ENCODE peak calls at places on chromosomes 3 and 15, in five cellular contexts. D is stimulated activated CD4-positive, alpha-beta T cell treated with anti-CD3 and anti-CD28 coated beads, Interleukin-1b, Interleukin-23, amount 100 ng/mL, for 24 hours; O is activated CD8-positive, alpha-beta memory T cell treated with anti-CD3 and anti-CD28 coated beads for 48 hours; G is stomach; U is lower lobe of right lung. T is an unnamed sample.

GRCh38 chr3:40745381-40746106 is 220.8 kb downstream of the ZNF621 start:
- DNase-seq in G (no peak), D (no peak), U (no peak), O (no peak), T (no peak)

GRCh38 chr15:90818251-90819210 is 49.9 kb upstream of the FURIN start:
- DNase-seq in U (peak), G (peak), D (no peak), O (no peak), T (peak)

GRCh38 chr3:27431116-27431515 is 53.1 kb downstream of the SLC4A7 start:
- DNase-seq in D (no peak), U (no peak), O (no peak), G (peak), T (no peak)

GRCh38 chr3:42204867-42205599 is 61.0 kb downstream of the CCK start:
- DNase-seq in G (no peak), U (no peak), D (no peak), O (no peak), T (no peak)

GRCh38 chr3:151838574-151839312 is 24.8 kb downstream of the AADAC start:
- DNase-seq in O (no peak), G (peak), D (no peak), U (no peak), T (no peak)

GRCh38 chr15:101232677-101233076 is 19.2 kb downstream of the CHSY1 start:
- DNase-seq in O (no peak), D (no peak), U (no peak), G (no peak), T (no peak)

GRCh38 chr15:36769110-36769509 is 189.7 kb downstream of the CDIN1 start:
- DNase-seq in U (no peak), O (no peak), D (no peak), G (no peak), T (no peak)

GRCh38 chr15:94239474-94239873 is 8.1 kb downstream of the MCTP2 start:
- DNase-seq in G (no peak), D (no peak), O (no peak), U (no peak), T (no peak)

GRCh38 chr3:131538968-131539367 is 36.2 kb upstream of the MRPL3 start:
- DNase-seq in G (no peak), D (no peak), U (no peak), O (no peak), T (no peak)

GRCh38 chr15:78341057-78341763 is 1.1 kb downstream of the CRABP1 start:
- DNase-seq in U (no peak), O (no peak), D (no peak), G (no peak), T (no peak)

GRCh38 chr3:140627756-140628155 is 50.1 kb upstream of the TRIM42 start:
- DNase-seq in D (no peak), U (no peak), G (no peak), O (no peak), T (no peak)

GRCh38 chr3:58043933-58044332 is 35.7 kb downstream of the FLNB start:
- DNase-seq in O (no peak), U (no peak), G (no peak), D (no peak), T (no peak)

GRCh38 chr3:74538669-74539068 is 75.8 kb downstream of the CNTN3 start:
- DNase-seq in O (no peak), G (no peak), D (no peak), U (no peak), T (no peak)

GRCh38 chr3:5678248-5678647 is 490.7 kb downstream of the EDEM1 start:
- DNase-seq in D (no peak), G (no peak), O (no peak), U (no peak), T (no peak)

GRCh38 chr15:99708563-99708962 is 24.7 kb downstream of the LYSMD4 start:
- DNase-seq in O (no peak), U (peak), G (peak), D (no peak), T (peak)

GRCh38 chr15:37045241-37045640 is 55.1 kb downstream of the MEIS2 start:
- DNase-seq in O (no peak), G (no peak), D (no peak), U (no peak), T (no peak)

GRCh38 chr15:63595688-63596087 is 1.5 kb upstream of the FBXL22 start:
- DNase-seq in U (no peak), G (no peak), O (no peak), D (no peak), T (no peak)

GRCh38 chr15:95558916-95559315 is 771.6 kb upstream of the NR2F2 start:
- DNase-seq in U (no peak), G (no peak), D (no peak), O (no peak), T (no peak)

GRCh38 chr15:49083471-49084284 is 37.4 kb upstream of the SECISBP2L start:
- DNase-seq in G (no peak), O (no peak), U (no peak), D (no peak), T (no peak)

T was measured in pancreas.